ENCODE peak calls at places on chromosomes 5 and 9, in seven cellular contexts. A, C, G, N, Y, Q and M are unnamed samples.

GRCh38 chr5:42993516-42994284 is 46.4 kb downstream of the ANXA2R start:
- DNase-seq in A (no peak), Y (peak; percentile 86), N (no peak), Q (no peak), G (no peak), C (no peak), M (no peak)

GRCh38 chr9:87545858-87546257 is 48.2 kb downstream of the DAPK1 start:
- DNase-seq in N (no peak), G (no peak), A (no peak), Y (peak; percentile 57), Q (no peak), C (no peak), M (no peak)

GRCh38 chr9:94950733-94951590 is 224.5 kb downstream of the AOPEP start:
- DNase-seq in Q (no peak), Y (peak; percentile 60), C (no peak), A (peak; percentile 87), G (no peak), N (no peak), M (no peak)

GRCh38 chr9:133278161-133279131 is 3.4 kb upstream of the ABO start:
- DNase-seq in N (no peak), Q (no peak), A (no peak), Y (no peak), G (no peak), C (no peak), M (no peak)

GRCh38 chr5:14077501-14077900 is 65.6 kb upstream of the TRIO start:
- DNase-seq in Y (no peak), Q (no peak), G (no peak), A (no peak), N (no peak), C (no peak), M (no peak)

GRCh38 chr9:96219615-96220257 is 82.2 kb downstream of the HSD17B3 start:
- DNase-seq in Q (no peak), A (no peak), G (peak; percentile 58), Y (no peak), C (no peak), N (peak; percentile 71), M (no peak)

GRCh38 chr9:23769307-23769935 is 56.6 kb downstream of the ELAVL2 start:
- DNase-seq in Q (peak; percentile 98), C (no peak), Y (peak; percentile 95), N (no peak), A (peak; percentile 68), G (no peak), M (peak; percentile 81)

GRCh38 chr5:102796014-102796413 is 40.9 kb downstream of the PAM start:
- DNase-seq in C (no peak), N (no peak), A (no peak), Y (no peak), G (no peak), Q (no peak), M (no peak)

GRCh38 chr5:169299651-169300467 is 1.1 kb downstream of the SLIT3 start:
- DNase-seq in C (no peak), A (no peak), Y (peak; percentile 24), N (peak; percentile 20), G (no peak), Q (no peak), M (no peak)

GRCh38 chr5:110496276-110496675 is 230.2 kb downstream of the TMEM232 start:
- DNase-seq in G (no peak), C (no peak), N (no peak), Q (no peak), Y (no peak), A (no peak), M (no peak)

GRCh38 chr9:83444110-83444509 is 94.1 kb downstream of the FRMD3 start:
- DNase-seq in A (no peak), G (peak; percentile 66), N (peak; percentile 39), Q (no peak), C (no peak), Y (no peak), M (no peak)

GRCh38 chr5:14353661-14354474 is 210.7 kb downstream of the TRIO start:
- DNase-seq in Q (no peak), N (no peak), A (no peak), Y (peak; percentile 72), C (no peak), G (no peak), M (no peak)

GRCh38 chr9:106799146-106799545 is 63.8 kb upstream of the ZNF462 start:
- DNase-seq in G (no peak), C (no peak), N (no peak), Q (peak; percentile 68), Y (peak; percentile 89), A (peak; percentile 71), M (no peak)

GRCh38 chr9:123894822-123895221 is 35.1 kb downstream of the DENND1A start:
- DNase-seq in G (no peak), A (no peak), Y (no peak), N (no peak), Q (no peak), C (no peak), M (no peak)

GRCh38 chr5:2989517-2989916 is 238.0 kb upstream of the IRX2 start:
- DNase-seq in G (no peak), A (no peak), Q (no peak), N (no peak), Y (no peak), C (no peak), M (no peak)

DNA sequence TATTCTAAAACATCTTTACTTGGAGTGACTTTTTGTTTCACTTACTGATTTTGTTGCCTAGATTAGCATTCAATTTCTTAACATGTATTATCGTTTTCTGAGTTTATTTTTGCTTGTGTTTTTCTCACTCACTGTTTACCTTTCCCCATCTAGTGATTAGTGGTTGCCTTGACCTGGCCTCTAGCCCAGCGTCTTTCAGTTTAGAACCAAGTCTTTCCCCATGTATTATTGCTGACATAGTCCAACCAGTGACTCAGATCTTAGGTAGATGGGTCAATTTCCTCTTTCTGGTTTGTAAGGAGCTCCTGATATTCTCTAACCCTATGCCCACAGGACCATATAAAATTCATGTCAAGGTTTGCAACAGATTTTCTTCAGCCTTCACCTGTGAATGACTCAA is 135.5 kb downstream of the PRR16 start:
- DNase-seq in G (no peak), Q (peak; percentile 71), C (no peak), Y (peak; percentile 78), A (peak; percentile 85), N (no peak), M (no peak)
- H3K4me3 ChIP-seq in G (no peak overlapping the region), Q (no peak overlapping the region), C (no peak overlapping the region), Y (peak overlapping the region; percentile 5), A (no peak overlapping the region), N (no peak overlapping the region), M (no peak overlapping the region)

GRCh38 chr9:127360829-127361228 is 36.1 kb upstream of the SLC2A8 start:
- DNase-seq in N (no peak), C (no peak), Q (peak; percentile 49), A (no peak), G (no peak), Y (peak; percentile 9), M (no peak)
- TF ChIP-seq CTCF in N (no peak), C (no peak), Q (peak; percentile 68), A (peak; percentile 38), G (peak; percentile 8), Y (no peak), M (no peak)

DNA sequence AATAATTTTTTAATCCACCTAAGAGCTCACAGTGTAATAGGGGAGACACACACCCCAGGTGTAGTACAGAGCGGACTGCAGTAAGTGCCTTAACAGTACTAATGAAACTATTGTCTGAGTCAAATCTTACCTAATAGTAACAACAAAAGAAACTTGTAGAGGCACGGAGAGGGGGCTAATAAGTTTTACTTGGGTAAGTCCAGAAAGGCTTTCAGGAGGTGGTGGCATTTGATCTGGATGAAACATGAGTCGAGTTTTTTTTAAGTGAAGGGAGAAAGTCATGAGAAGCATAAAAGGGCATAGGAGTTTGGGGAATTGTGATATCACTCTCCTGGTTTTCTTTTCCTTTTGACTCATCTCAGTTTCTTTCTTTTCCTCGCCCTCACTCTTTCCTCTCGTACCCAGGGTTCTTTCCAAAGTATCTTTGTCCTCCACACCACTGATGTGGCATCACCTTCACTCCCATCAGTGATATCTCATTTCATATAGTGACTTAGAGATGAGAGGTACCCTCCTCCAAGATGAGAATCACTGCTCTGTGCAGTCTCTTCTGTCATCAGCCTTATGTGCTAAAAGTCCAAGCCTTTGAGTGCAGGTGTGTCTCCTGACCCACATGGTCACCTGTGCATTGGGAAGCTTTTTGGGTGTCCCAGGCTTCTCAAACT is 2.0 kb downstream of the CTNNA1 start:
- DNase-seq in A (no peak), C (no peak), N (no peak), Y (no peak), G (no peak), Q (no peak), M (no peak)
- H3K4me3 ChIP-seq in A (peak overlapping the region; percentile 60), C (no peak overlapping the region), N (no peak overlapping the region), Y (peak overlapping the region; percentile 88), G (peak overlapping the region; percentile 91), Q (peak overlapping the region; percentile 91), M (peak overlapping the region; percentile 90)

GRCh38 chr5:150545246-150545645 is 37.3 kb downstream of the NDST1 start:
- DNase-seq in Q (no peak), N (no peak), G (no peak), C (no peak), A (no peak), Y (no peak), M (no peak)
- TF ChIP-seq CTCF in Q (no peak), N (no peak), G (no peak), C (no peak), A (no peak), Y (no peak), M (no peak)

GRCh38 chr9:127698386-127698785 is 8.4 kb upstream of the CFAP157 start:
- DNase-seq in G (no peak), C (no peak), A (no peak), Q (no peak), N (no peak), Y (no peak), M (no peak)

GRCh38 chr9:127700594-127701255 is 6.1 kb upstream of the CFAP157 start:
- DNase-seq in Y (no peak), N (no peak), G (no peak), Q (no peak), A (peak; percentile 37), C (no peak), M (no peak)

GRCh38 chr9:127697575-127697974 is 9.2 kb upstream of the CFAP157 start:
- DNase-seq in Y (no peak), G (no peak), A (no peak), N (no peak), C (no peak), Q (no peak), M (no peak)

GRCh38 chr9:127700140-127700539 is 6.6 kb upstream of the CFAP157 start:
- DNase-seq in G (no peak), A (no peak), Q (no peak), N (no peak), C (no peak), Y (no peak), M (no peak)

DNA sequence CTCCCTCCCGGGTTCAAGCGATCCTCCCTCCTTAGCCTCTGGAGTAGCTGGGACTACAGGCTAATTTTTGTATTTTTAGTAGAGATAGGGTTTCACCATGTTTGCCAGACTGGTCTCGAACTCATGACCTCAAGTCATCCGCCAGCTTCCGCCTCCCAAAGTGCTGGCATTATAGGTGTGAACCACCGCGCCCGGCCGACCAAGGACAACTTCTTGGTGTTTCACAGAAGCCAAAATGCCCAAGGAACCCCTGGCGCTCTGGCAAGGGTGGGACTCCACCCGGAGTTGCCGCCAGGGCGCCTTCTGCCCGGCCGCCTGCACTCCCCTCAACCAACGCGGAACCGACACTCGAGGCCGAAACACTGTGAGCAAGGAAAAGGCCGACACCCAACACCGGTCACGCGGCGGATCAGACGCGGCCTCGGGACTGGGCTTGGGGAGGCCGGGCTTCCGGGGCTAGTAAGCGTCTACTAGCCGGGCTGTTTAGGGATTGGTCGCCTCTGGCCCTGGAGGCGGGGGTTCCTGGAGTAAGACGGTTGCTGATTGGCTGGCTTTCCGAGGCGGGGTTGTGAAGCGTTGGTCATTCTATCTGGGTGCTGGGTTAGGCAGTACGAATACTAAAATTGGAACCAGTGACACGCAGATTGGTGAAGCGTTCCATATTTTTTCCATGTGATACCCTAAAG is 7.7 kb upstream of the CFAP157 start:
- DNase-seq in A (peak; percentile 88), C (peak; percentile 96), G (peak; percentile 96), Y (peak; percentile 93), N (peak; percentile 95), Q (peak; percentile 88), M (peak; percentile 96)
- H3K4me3 ChIP-seq in A (peak overlapping the region; percentile 40), C (peak overlapping the region; percentile 44), G (peak overlapping the region; percentile 38), Y (peak overlapping the region; percentile 29), N (peak overlapping the region; percentile 32), Q (peak overlapping the region; percentile 24), M (peak overlapping the region; percentile 63)